ENCODE peak calls at places on chromosomes 2 and 18, in seven cellular contexts. I is NCI-H1092; U is naive thymus-derived CD8-positive, alpha-beta T cell; O is left colon; T is left cardiac atrium; N is brain microvascular endothelial cell; S is activated CD8-positive, alpha-beta T cell treated with anti-CD3 and anti-CD28 coated beads for 36 hours. C is an unnamed sample.

GRCh38 chr2:105447476-105447875 is 48.6 kb upstream of the FHL2 start:
- DNase-seq in I (no peak), U (no peak), O (no peak), T (no peak), N (peak), S (no peak), C (no peak)

GRCh38 chr2:95530734-95531133 is 46.2 kb upstream of the TRIM43B start:
- DNase-seq in I (no peak), U (no peak), O (no peak), T (no peak), N (peak), S (peak), C (no peak)

GRCh38 chr18:41745166-41746049 is 209.6 kb upstream of the PIK3C3 start:
- DNase-seq in I (peak), U (no peak), O (no peak), T (peak), N (peak), S (peak), C (no peak)

GRCh38 chr2:119011162-119011909 is 69.3 kb downstream of the MARCO start:
- DNase-seq in I (peak), U (no peak), O (no peak), T (peak), N (peak), S (peak), C (no peak)

GRCh38 chr2:113876503-113877387 is 13.1 kb upstream of the ACTR3 start:
- DNase-seq in I (peak), U (peak), O (peak), T (no peak), N (no peak), S (peak), C (peak)

GRCh38 chr2:60819155-60819862 is 62.1 kb upstream of the REL start:
- DNase-seq in I (no peak), U (peak), O (peak), T (no peak), N (no peak), S (peak), C (peak)

GRCh38 chr2:101718993-101719571 is 21.6 kb downstream of the MAP4K4 start:
- DNase-seq in I (no peak), U (peak), O (no peak), T (no peak), N (no peak), S (peak), C (peak)

GRCh38 chr2:140376686-140377085 is 1596.5 kb upstream of the NXPH2 start:
- DNase-seq in I (no peak), U (no peak), O (no peak), T (no peak), N (no peak), S (no peak), C (no peak)

GRCh38 chr2:127145255-127145899 is 38.4 kb upstream of the BIN1 start:
- DNase-seq in I (no peak), U (no peak), O (no peak), T (no peak), N (no peak), S (no peak), C (no peak)

GRCh38 chr2:112812318-112813042 is 24.1 kb downstream of the IL1B start:
- DNase-seq in I (no peak), U (no peak), O (no peak), T (no peak), N (peak), S (no peak), C (no peak)

GRCh38 chr2:226794077-226794670 is 5.4 kb downstream of the IRS1 start:
- DNase-seq in I (no peak), U (no peak), O (no peak), T (no peak), N (no peak), S (no peak), C (no peak)

GRCh38 chr18:50830544-50830943 is 10.7 kb upstream of the MRO start:
- DNase-seq in I (no peak), U (no peak), O (no peak), T (no peak), N (no peak), S (no peak), C (no peak)

GRCh38 chr2:85446296-85447221 is 28.0 kb downstream of the SH2D6 start:
- DNase-seq in I (no peak), U (no peak), O (no peak), T (no peak), N (no peak), S (no peak), C (no peak)

GRCh38 chr18:5588529-5588928 is 44.7 kb upstream of the EPB41L3 start:
- DNase-seq in I (no peak), U (no peak), O (no peak), T (no peak), N (no peak), S (no peak), C (no peak)

GRCh38 chr18:79242246-79242645 is 153.5 kb upstream of the NFATC1 start:
- DNase-seq in I (peak), U (no peak), O (no peak), T (no peak), N (no peak), S (no peak), C (no peak)

GRCh38 chr2:43542285-43542933 is 53.4 kb downstream of the THADA start:
- DNase-seq in I (no peak), U (peak), O (no peak), T (no peak), N (no peak), S (no peak), C (no peak)

GRCh38 chr2:215367647-215368492 is 56.0 kb downstream of the ATIC start:
- DNase-seq in I (no peak), U (no peak), O (no peak), T (no peak), N (peak), S (no peak), C (no peak)

GRCh38 chr2:232927041-232927792 is 57.2 kb downstream of the SNORC start:
- DNase-seq in I (no peak), U (no peak), O (no peak), T (peak), N (no peak), S (no peak), C (no peak)

GRCh38 chr2:5093056-5093455 is 599.1 kb upstream of the SOX11 start:
- DNase-seq in I (no peak), U (no peak), O (no peak), T (no peak), N (no peak), S (no peak), C (no peak)

GRCh38 chr18:63451774-63452173 is 25.0 kb upstream of the SERPINB5 start:
- DNase-seq in I (no peak), U (no peak), O (peak), T (no peak), N (peak), S (no peak), C (no peak)

GRCh38 chr2:63465633-63466032 is 122.6 kb downstream of the WDPCP start:
- DNase-seq in I (no peak), U (no peak), O (no peak), T (no peak), N (peak), S (no peak), C (no peak)

GRCh38 chr18:77297919-77298571 is 48.4 kb downstream of the GALR1 start:
- DNase-seq in I (no peak), U (no peak), O (no peak), T (no peak), N (no peak), S (no peak), C (no peak)

GRCh38 chr2:242063364-242064249 is 194.1 kb downstream of the RTP5 start:
- DNase-seq in I (no peak), U (no peak), O (no peak), T (no peak), N (no peak), S (no peak), C (no peak)

GRCh38 chr2:47225061-47225783 is 70.1 kb upstream of the STPG4 start:
- DNase-seq in I (peak), U (no peak), O (peak), T (peak), N (peak), S (no peak), C (no peak)

GRCh38 chr2:60525859-60526258 is 27.6 kb downstream of the BCL11A start:
- DNase-seq in I (no peak), U (peak), O (no peak), T (no peak), N (no peak), S (no peak), C (peak)

GRCh38 chr2:217899231-217900009 is 103.4 kb downstream of the TNS1 start:
- DNase-seq in I (no peak), U (no peak), O (peak), T (peak), N (peak), S (peak), C (no peak)

GRCh38 chr2:71804251-71804650 is 343.4 kb downstream of the CYP26B1 start:
- DNase-seq in I (no peak), U (no peak), O (no peak), T (no peak), N (no peak), S (no peak), C (no peak)